ENCODE peak calls at places on chromosomes 16 and 17, in five cellular contexts. One of them, this sample, is unnamed.

GRCh38 chr16:85396879-85397871 is 215.9 kb upstream of the GSE1 start:
- DNase-seq in left lung: peak
- DNase-seq in fibroblast of mammary gland: no peak
- DNase-seq in NB4: peak
- DNase-seq in CD8-positive, alpha-beta T cell: no peak
- DNase-seq in this sample: no peak

GRCh38 chr17:35740997-35741931 is 9.8 kb downstream of the RASL10B start:
- DNase-seq in CD8-positive, alpha-beta T cell: no peak
- DNase-seq in fibroblast of mammary gland: no peak
- DNase-seq in left lung: peak
- DNase-seq in NB4: no peak
- DNase-seq in this sample: no peak

GRCh38 chr17:4445731-4446130 is 12.0 kb downstream of the SPNS3 start:
- DNase-seq in fibroblast of mammary gland: no peak
- DNase-seq in CD8-positive, alpha-beta T cell: no peak
- DNase-seq in left lung: no peak
- DNase-seq in NB4: no peak
- DNase-seq in this sample: no peak

GRCh38 chr17:77254961-77255741 is 114.4 kb downstream of the SEC14L1 start:
- DNase-seq in fibroblast of mammary gland: peak
- DNase-seq in NB4: peak
- DNase-seq in left lung: peak
- DNase-seq in CD8-positive, alpha-beta T cell: no peak
- DNase-seq in this sample: peak

GRCh38 chr17:46061435-46061834 is 62.4 kb downstream of the STH start:
- DNase-seq in CD8-positive, alpha-beta T cell: no peak
- DNase-seq in fibroblast of mammary gland: peak
- DNase-seq in left lung: no peak
- DNase-seq in NB4: peak
- DNase-seq in this sample: no peak

GRCh38 chr17:74328487-74328886 is 2.5 kb downstream of the KIF19 start:
- DNase-seq in fibroblast of mammary gland: no peak
- DNase-seq in left lung: no peak
- DNase-seq in NB4: no peak
- DNase-seq in CD8-positive, alpha-beta T cell: no peak
- DNase-seq in this sample: no peak

GRCh38 chr16:83312015-83312734 is 495.6 kb upstream of the HSBP1 start:
- DNase-seq in CD8-positive, alpha-beta T cell: no peak
- DNase-seq in left lung: no peak
- DNase-seq in NB4: no peak
- DNase-seq in fibroblast of mammary gland: no peak
- DNase-seq in this sample: no peak

GRCh38 chr17:19744922-19745757 is 3.0 kb downstream of the ALDH3A1 start:
- DNase-seq in CD8-positive, alpha-beta T cell: peak
- DNase-seq in left lung: peak
- DNase-seq in fibroblast of mammary gland: peak
- DNase-seq in NB4: peak
- DNase-seq in this sample: no peak

GRCh38 chr16:50910698-50911025 is 168.8 kb downstream of the CYLD start:
- DNase-seq in CD8-positive, alpha-beta T cell: no peak
- DNase-seq in fibroblast of mammary gland: no peak
- DNase-seq in left lung: no peak
- DNase-seq in NB4: no peak
- DNase-seq in this sample: no peak

GRCh38 chr16:78128920-78129319 is 29.5 kb downstream of the WWOX start:
- DNase-seq in NB4: no peak
- DNase-seq in left lung: no peak
- DNase-seq in fibroblast of mammary gland: peak
- DNase-seq in CD8-positive, alpha-beta T cell: no peak
- DNase-seq in this sample: no peak

GRCh38 chr17:39170558-39170957 is 4.6 kb upstream of the ARL5C start:
- DNase-seq in left lung: no peak
- DNase-seq in CD8-positive, alpha-beta T cell: no peak
- DNase-seq in fibroblast of mammary gland: no peak
- DNase-seq in NB4: no peak
- DNase-seq in this sample: no peak

GRCh38 chr17:57406131-57406980 is 150.0 kb downstream of the MSI2 start:
- DNase-seq in NB4: no peak
- DNase-seq in CD8-positive, alpha-beta T cell: no peak
- DNase-seq in fibroblast of mammary gland: no peak
- DNase-seq in left lung: no peak
- DNase-seq in this sample: no peak

GRCh38 chr17:15891348-15891747 is 53.6 kb upstream of the ADORA2B start:
- DNase-seq in CD8-positive, alpha-beta T cell: no peak
- DNase-seq in NB4: no peak
- DNase-seq in fibroblast of mammary gland: no peak
- DNase-seq in left lung: no peak
- DNase-seq in this sample: no peak

GRCh38 chr17:63696381-63696961 is 3.5 kb downstream of the LIMD2 start:
- DNase-seq in NB4: peak
- DNase-seq in left lung: no peak
- DNase-seq in fibroblast of mammary gland: peak
- DNase-seq in CD8-positive, alpha-beta T cell: peak
- DNase-seq in this sample: no peak

GRCh38 chr16:24988593-24989338 is 26.4 kb downstream of the ARHGAP17 start:
- DNase-seq in left lung: no peak
- DNase-seq in fibroblast of mammary gland: peak
- DNase-seq in CD8-positive, alpha-beta T cell: no peak
- DNase-seq in NB4: no peak
- DNase-seq in this sample: no peak

GRCh38 chr17:59093702-59094231 is 12.9 kb downstream of the TRIM37 start:
- DNase-seq in left lung: no peak
- DNase-seq in CD8-positive, alpha-beta T cell: no peak
- DNase-seq in fibroblast of mammary gland: peak
- DNase-seq in NB4: no peak
- DNase-seq in this sample: peak

GRCh38 chr16:81666102-81666501 is 113.0 kb upstream of the PLCG2 start:
- DNase-seq in left lung: no peak
- DNase-seq in fibroblast of mammary gland: no peak
- DNase-seq in NB4: no peak
- DNase-seq in CD8-positive, alpha-beta T cell: no peak
- DNase-seq in this sample: no peak

GRCh38 chr16:31117384-31118222 is at the start of gene KAT8:
- DNase-seq in NB4: peak
- DNase-seq in fibroblast of mammary gland: peak
- DNase-seq in left lung: peak
- DNase-seq in CD8-positive, alpha-beta T cell: peak
- DNase-seq in this sample: peak

GRCh38 chr16:75764154-75764768 is 38.0 kb upstream of the CPHXL start:
- DNase-seq in left lung: no peak
- DNase-seq in NB4: peak
- DNase-seq in CD8-positive, alpha-beta T cell: peak
- DNase-seq in fibroblast of mammary gland: peak
- DNase-seq in this sample: peak

GRCh38 chr17:51957746-51958145 is 200.8 kb downstream of the CA10 start:
- DNase-seq in fibroblast of mammary gland: no peak
- DNase-seq in CD8-positive, alpha-beta T cell: no peak
- DNase-seq in NB4: no peak
- DNase-seq in left lung: no peak
- DNase-seq in this sample: no peak

GRCh38 chr16:85545227-85545818 is 67.8 kb upstream of the GSE1 start:
- DNase-seq in CD8-positive, alpha-beta T cell: no peak
- DNase-seq in left lung: no peak
- DNase-seq in NB4: no peak
- DNase-seq in fibroblast of mammary gland: no peak
- DNase-seq in this sample: no peak

GRCh38 chr16:77307764-77308561 is 108.8 kb downstream of the SYCE1L start:
- DNase-seq in left lung: no peak
- DNase-seq in fibroblast of mammary gland: peak
- DNase-seq in NB4: no peak
- DNase-seq in CD8-positive, alpha-beta T cell: no peak
- DNase-seq in this sample: no peak

GRCh38 chr16:8173111-8173644 is 417.1 kb downstream of the TMEM114 start:
- DNase-seq in fibroblast of mammary gland: peak
- DNase-seq in left lung: no peak
- DNase-seq in CD8-positive, alpha-beta T cell: no peak
- DNase-seq in NB4: peak
- DNase-seq in this sample: no peak

GRCh38 chr17:77141846-77142449 is 1.2 kb downstream of the SEC14L1 start:
- DNase-seq in CD8-positive, alpha-beta T cell: no peak
- DNase-seq in left lung: no peak
- DNase-seq in fibroblast of mammary gland: no peak
- DNase-seq in NB4: no peak
- DNase-seq in this sample: no peak

GRCh38 chr17:76132574-76133338 is 8.3 kb downstream of the FOXJ1 start:
- DNase-seq in left lung: peak
- DNase-seq in NB4: no peak
- DNase-seq in fibroblast of mammary gland: no peak
- DNase-seq in CD8-positive, alpha-beta T cell: no peak
- DNase-seq in this sample: no peak

GRCh38 chr16:30884760-30885159 is 9.1 kb downstream of the BCL7C start:
- DNase-seq in left lung: no peak
- DNase-seq in CD8-positive, alpha-beta T cell: no peak
- DNase-seq in fibroblast of mammary gland: no peak
- DNase-seq in NB4: no peak
- DNase-seq in this sample: no peak

GRCh38 chr16:47109361-47109760 is 34.4 kb downstream of the NETO2 start:
- DNase-seq in CD8-positive, alpha-beta T cell: no peak
- DNase-seq in fibroblast of mammary gland: no peak
- DNase-seq in left lung: no peak
- DNase-seq in NB4: no peak
- DNase-seq in this sample: no peak

GRCh38 chr16:47110939-47111338 is 32.8 kb downstream of the NETO2 start:
- DNase-seq in fibroblast of mammary gland: peak
- DNase-seq in CD8-positive, alpha-beta T cell: no peak
- DNase-seq in NB4: peak
- DNase-seq in left lung: no peak
- DNase-seq in this sample: no peak

GRCh38 chr16:47113130-47113529 is 30.6 kb downstream of the NETO2 start:
- DNase-seq in CD8-positive, alpha-beta T cell: no peak
- DNase-seq in left lung: no peak
- DNase-seq in fibroblast of mammary gland: no peak
- DNase-seq in NB4: no peak
- DNase-seq in this sample: no peak
- TF ChIP-seq CTCF in CD8-positive, alpha-beta T cell: no peak
- TF ChIP-seq CTCF in left lung: no peak
- TF ChIP-seq CTCF in fibroblast of mammary gland: no peak
- TF ChIP-seq CTCF in NB4: no peak
- TF ChIP-seq CTCF in this sample: no peak

GRCh38 chr17:7351665-7352558 is at the start of gene KCTD11:
- DNase-seq in left lung: peak
- DNase-seq in NB4: peak
- DNase-seq in fibroblast of mammary gland: peak
- DNase-seq in CD8-positive, alpha-beta T cell: peak
- DNase-seq in this sample: peak
- TF ChIP-seq CTCF in left lung: peak
- TF ChIP-seq CTCF in NB4: no peak
- TF ChIP-seq CTCF in fibroblast of mammary gland: peak
- TF ChIP-seq CTCF in CD8-positive, alpha-beta T cell: peak
- TF ChIP-seq CTCF in this sample: peak

GRCh38 chr17:17702821-17703607 is 21.8 kb downstream of the RAI1 start:
- DNase-seq in left lung: no peak
- DNase-seq in fibroblast of mammary gland: peak
- DNase-seq in CD8-positive, alpha-beta T cell: no peak
- DNase-seq in NB4: no peak
- DNase-seq in this sample: no peak
- TF ChIP-seq CTCF in left lung: no peak
- TF ChIP-seq CTCF in fibroblast of mammary gland: no peak
- TF ChIP-seq CTCF in CD8-positive, alpha-beta T cell: no peak
- TF ChIP-seq CTCF in NB4: no peak
- TF ChIP-seq CTCF in this sample: no peak

GRCh38 chr16:88487920-88488842 is 35.1 kb downstream of the ZFPM1 start:
- DNase-seq in left lung: no peak
- DNase-seq in CD8-positive, alpha-beta T cell: no peak
- DNase-seq in NB4: no peak
- DNase-seq in fibroblast of mammary gland: no peak
- DNase-seq in this sample: no peak
- TF ChIP-seq CTCF in left lung: no peak
- TF ChIP-seq CTCF in CD8-positive, alpha-beta T cell: no peak
- TF ChIP-seq CTCF in NB4: peak
- TF ChIP-seq CTCF in fibroblast of mammary gland: no peak
- TF ChIP-seq CTCF in this sample: no peak

GRCh38 chr17:78693346-78694083 is 88.6 kb downstream of the CYTH1 start:
- DNase-seq in NB4: no peak
- DNase-seq in fibroblast of mammary gland: no peak
- DNase-seq in CD8-positive, alpha-beta T cell: no peak
- DNase-seq in left lung: no peak
- DNase-seq in this sample: no peak

GRCh38 chr17:78687944-78688343 is 94.1 kb downstream of the CYTH1 start:
- DNase-seq in NB4: no peak
- DNase-seq in left lung: no peak
- DNase-seq in CD8-positive, alpha-beta T cell: no peak
- DNase-seq in fibroblast of mammary gland: no peak
- DNase-seq in this sample: no peak

GRCh38 chr17:78692460-78693010 is 89.5 kb downstream of the CYTH1 start:
- DNase-seq in left lung: no peak
- DNase-seq in fibroblast of mammary gland: no peak
- DNase-seq in CD8-positive, alpha-beta T cell: no peak
- DNase-seq in NB4: no peak
- DNase-seq in this sample: no peak

GRCh38 chr17:78687125-78687524 is 94.9 kb downstream of the CYTH1 start:
- DNase-seq in fibroblast of mammary gland: no peak
- DNase-seq in CD8-positive, alpha-beta T cell: no peak
- DNase-seq in NB4: no peak
- DNase-seq in left lung: no peak
- DNase-seq in this sample: no peak

DNA sequence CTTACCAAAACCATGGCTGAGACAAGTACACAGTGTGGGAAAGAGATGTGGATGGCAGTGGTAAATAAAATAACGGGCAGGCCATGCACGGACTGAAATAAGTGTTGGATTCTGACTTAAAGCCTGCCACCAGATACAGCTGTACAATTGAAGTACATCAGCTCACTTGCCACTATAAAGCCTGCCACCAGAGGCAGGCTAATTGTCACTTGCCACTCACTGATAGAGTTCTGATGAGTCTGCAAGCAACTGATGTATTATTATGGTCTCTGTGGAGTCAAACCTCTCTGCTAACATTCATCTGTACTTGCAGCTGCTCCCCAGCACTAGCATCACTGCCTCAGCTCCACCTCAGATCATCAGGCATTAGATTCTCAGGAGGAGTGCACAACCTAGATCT is 93.0 kb downstream of the CYTH1 start:
- DNase-seq in CD8-positive, alpha-beta T cell: no peak
- DNase-seq in fibroblast of mammary gland: no peak
- DNase-seq in left lung: no peak
- DNase-seq in NB4: no peak
- DNase-seq in this sample: no peak
- TF ChIP-seq CTCF in CD8-positive, alpha-beta T cell: no peak
- TF ChIP-seq CTCF in fibroblast of mammary gland: no peak
- TF ChIP-seq CTCF in left lung: no peak
- TF ChIP-seq CTCF in NB4: peak
- TF ChIP-seq CTCF in this sample: no peak

GRCh38 chr17:7464081-7464480 is 15.3 kb downstream of the ZBTB4 start:
- DNase-seq in NB4: no peak
- DNase-seq in fibroblast of mammary gland: no peak
- DNase-seq in left lung: no peak
- DNase-seq in CD8-positive, alpha-beta T cell: no peak
- DNase-seq in this sample: no peak
- TF ChIP-seq CTCF in NB4: no peak
- TF ChIP-seq CTCF in fibroblast of mammary gland: no peak
- TF ChIP-seq CTCF in left lung: no peak
- TF ChIP-seq CTCF in CD8-positive, alpha-beta T cell: no peak
- TF ChIP-seq CTCF in this sample: no peak

This sample was measured in AG09319.